ENCODE peak calls at places on chromosomes 3 and 15, in eight cellular contexts. Z is AG04450; P is right cardiac atrium; H is GM23338; E is uterus; N is right atrium auricular region; V is naive thymus-derived CD4-positive, alpha-beta T cell; C is aorta. F is an unnamed sample.

GRCh38 chr3:158911586-158911985 is 109.7 kb downstream of the MFSD1 start:
- DNase-seq in Z (no peak), P (no peak), H (no peak), E (no peak), N (no peak), V (no peak), C (no peak), F (no peak)

GRCh38 chr3:124707667-124708066 is 22.6 kb upstream of the UMPS start:
- DNase-seq in Z (peak; percentile 61), P (no peak), H (peak; percentile 66), E (no peak), N (no peak), V (no peak), C (no peak), F (no peak)

GRCh38 chr15:47507221-47507985 is 209.9 kb upstream of the SEMA6D start:
- DNase-seq in Z (no peak), P (no peak), H (no peak), E (no peak), N (no peak), V (no peak), C (no peak), F (no peak)

GRCh38 chr15:50166216-50166615 is 15.8 kb upstream of the SLC27A2 start:
- DNase-seq in Z (peak; percentile 20), P (no peak), H (no peak), E (no peak), N (no peak), V (no peak), C (no peak), F (no peak)

GRCh38 chr3:125958511-125959316 is 10.3 kb upstream of the ROPN1B start:
- DNase-seq in Z (no peak), P (no peak), H (peak; percentile 80), E (no peak), N (no peak), V (no peak), C (no peak), F (no peak)

GRCh38 chr15:100696452-100696851 is 94.1 kb downstream of the ASB7 start:
- DNase-seq in Z (no peak), P (no peak), H (no peak), E (no peak), N (no peak), V (no peak), C (no peak), F (no peak)

GRCh38 chr3:125313060-125313635 is 62.0 kb downstream of the ZNF148 start:
- DNase-seq in Z (no peak), P (no peak), H (no peak), E (no peak), N (no peak), V (peak; percentile 3), C (no peak), F (no peak)

GRCh38 chr3:129162729-129163579 is 2.1 kb upstream of the ISY1 start:
- DNase-seq in Z (no peak), P (no peak), H (peak; percentile 63), E (no peak), N (no peak), V (no peak), C (no peak), F (no peak)

GRCh38 chr3:180802837-180803236 is 109.6 kb upstream of the FXR1 start:
- DNase-seq in Z (no peak), P (no peak), H (peak; percentile 69), E (no peak), N (no peak), V (no peak), C (no peak), F (no peak)

GRCh38 chr3:106457278-106458210 is 588.7 kb upstream of the CBLB start:
- DNase-seq in Z (peak; percentile 60), P (peak; percentile 39), H (no peak), E (no peak), N (peak; percentile 68), V (no peak), C (no peak), F (peak; percentile 30)

DNA sequence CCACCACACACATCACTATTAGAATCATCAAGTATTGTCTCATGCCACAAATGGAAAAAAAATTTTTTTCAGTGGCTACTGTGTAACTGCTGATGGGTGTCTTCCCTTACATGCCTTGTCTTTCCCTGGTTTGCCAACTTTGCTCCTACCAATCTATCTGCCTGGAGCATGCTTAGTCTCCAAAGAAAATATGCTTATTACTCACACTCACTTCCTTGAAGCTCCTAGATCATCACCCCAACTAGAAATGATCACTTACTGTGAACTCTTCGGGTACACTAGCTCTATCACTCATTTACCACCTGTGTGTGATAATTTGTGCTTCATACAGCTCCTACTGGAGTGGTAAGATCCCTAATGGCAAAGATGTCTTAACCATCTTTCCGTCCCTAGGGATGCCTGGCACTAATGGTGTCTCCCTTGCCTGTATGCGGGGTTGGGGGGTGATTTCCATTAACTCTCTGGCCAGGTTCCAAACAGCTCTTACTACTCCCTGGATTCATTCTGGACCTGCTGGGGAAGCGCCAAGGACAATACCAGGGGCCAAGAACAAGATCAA is 799 bp downstream of the VPS33B start:
- DNase-seq in Z (no peak), P (no peak), H (no peak), E (no peak), N (no peak), V (no peak), C (no peak), F (no peak)
- H3K27ac ChIP-seq in Z (no peak overlapping the region), P (no peak overlapping the region), H (no peak overlapping the region), E (peak overlapping the region; percentile 64), N (peak overlapping the region; percentile 71), V (peak overlapping the region; percentile 82), C (no peak overlapping the region), F (peak overlapping the region; percentile 66)

GRCh38 chr3:26104856-26105255 is 315.0 kb downstream of the OXSM start:
- DNase-seq in Z (no peak), P (no peak), H (no peak), E (no peak), N (no peak), V (no peak), C (no peak), F (no peak)
- H3K27ac ChIP-seq in Z (no peak overlapping the region), P (peak overlapping the region; percentile 17), H (no peak overlapping the region), E (no peak overlapping the region), N (peak overlapping the region; percentile 11), V (no peak overlapping the region), C (no peak overlapping the region), F (no peak overlapping the region)

DNA sequence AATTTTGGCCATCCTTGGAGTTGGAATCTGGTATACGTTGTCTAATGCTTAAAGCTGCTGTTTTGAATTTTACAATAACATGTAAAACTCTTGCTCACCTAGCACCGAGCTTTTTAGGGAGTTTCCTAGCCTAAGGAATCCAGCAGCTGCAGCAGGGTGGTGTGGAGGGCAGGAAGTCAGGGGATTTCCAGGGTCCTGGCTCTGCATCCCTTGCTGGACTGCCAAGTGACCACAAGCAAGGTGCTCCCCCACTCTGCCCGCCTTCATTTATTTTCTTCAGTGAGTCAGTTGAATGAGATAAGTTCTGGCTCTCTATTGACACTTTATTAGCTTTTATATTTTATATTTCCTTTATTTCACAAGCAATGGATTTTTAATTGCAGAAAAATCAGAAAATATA is 113.7 kb downstream of the ATG7 start:
- DNase-seq in Z (no peak), P (no peak), H (peak; percentile 12), E (peak; percentile 30), N (no peak), V (no peak), C (peak; percentile 63), F (no peak)
- H3K27ac ChIP-seq in Z (peak overlapping the region; percentile 47), P (no peak overlapping the region), H (no peak overlapping the region), E (peak overlapping the region; percentile 67), N (no peak overlapping the region), V (no peak overlapping the region), C (no peak overlapping the region), F (no peak overlapping the region)

GRCh38 chr3:27507515-27508266 is 23.5 kb upstream of the SLC4A7 start:
- DNase-seq in Z (no peak), P (no peak), H (no peak), E (no peak), N (no peak), V (no peak), C (no peak), F (no peak)
- H3K27ac ChIP-seq in Z (no peak overlapping the region), P (no peak overlapping the region), H (no peak overlapping the region), E (no peak overlapping the region), N (no peak overlapping the region), V (no peak overlapping the region), C (no peak overlapping the region), F (no peak overlapping the region)

GRCh38 chr15:90192961-90193786 is 8.0 kb upstream of the SEMA4B start:
- DNase-seq in Z (no peak), P (no peak), H (no peak), E (no peak), N (no peak), V (peak; percentile 30), C (no peak), F (no peak)
- H3K27ac ChIP-seq in Z (peak overlapping the region; percentile 3), P (peak overlapping the region; percentile 85), H (no peak overlapping the region), E (peak overlapping the region; percentile 77), N (peak overlapping the region; percentile 57), V (peak overlapping the region; percentile 44), C (no peak overlapping the region), F (peak overlapping the region; percentile 91)

GRCh38 chr3:153072382-153072781 is 89.6 kb upstream of the RAP2B start:
- DNase-seq in Z (no peak), P (no peak), H (no peak), E (no peak), N (no peak), V (no peak), C (no peak), F (no peak)
- H3K27ac ChIP-seq in Z (no peak overlapping the region), P (no peak overlapping the region), H (no peak overlapping the region), E (no peak overlapping the region), N (no peak overlapping the region), V (no peak overlapping the region), C (no peak overlapping the region), F (no peak overlapping the region)

F was measured in substantia nigra.